ENCODE peak calls at places on chromosomes 7 and 10, in four cellular contexts. F is K562, L is HepG2, O is H1. I is an unnamed sample.

GRCh38 chr7:147510913-147511312 is 1079.7 kb upstream of the C7orf33 start:
- DNase-seq in F (no peak), O (no peak), L (no peak), I (peak; percentile 37)

GRCh38 chr10:351770-352318 is 216.6 kb downstream of the ZMYND11 start:
- DNase-seq in L (no peak), F (no peak), O (no peak), I (no peak)

GRCh38 chr10:48490576-48491345 is 114.1 kb downstream of the ARHGAP22 start:
- DNase-seq in L (no peak), O (peak; percentile 39), F (no peak), I (no peak)

GRCh38 chr10:26451903-26452302 is 13.8 kb downstream of the APBB1IP start:
- DNase-seq in O (no peak), F (no peak), L (no peak), I (no peak)

GRCh38 chr7:81499262-81500116 is 270.4 kb downstream of the HGF start:
- DNase-seq in L (peak; percentile 63), F (no peak), O (no peak), I (peak; percentile 52)

GRCh38 chr7:55100172-55100961 is 81.5 kb downstream of the EGFR start:
- DNase-seq in L (no peak), F (no peak), O (no peak), I (no peak)

GRCh38 chr10:74223755-74224530 is 72.9 kb downstream of the ADK start:
- DNase-seq in F (no peak), O (no peak), L (no peak), I (peak; percentile 64)

GRCh38 chr10:78413294-78414055 is 379.8 kb downstream of the RPS24 start:
- DNase-seq in O (no peak), L (no peak), F (no peak), I (no peak)

GRCh38 chr7:112654322-112655216 is 135.6 kb downstream of the TMEM168 start:
- DNase-seq in F (no peak), O (no peak), L (no peak), I (no peak)

GRCh38 chr10:129192344-129193128 is 274.5 kb upstream of the MGMT start:
- DNase-seq in L (no peak), O (no peak), F (no peak), I (no peak)

GRCh38 chr7:11489280-11489679 is 342.7 kb downstream of the THSD7A start:
- DNase-seq in F (no peak), O (no peak), L (no peak), I (no peak)

GRCh38 chr7:74027124-74027682 is 770 bp upstream of the ELN start:
- DNase-seq in L (no peak), F (no peak), O (no peak), I (no peak)

GRCh38 chr7:50431906-50432305 is 18.2 kb downstream of the FIGNL1 start:
- DNase-seq in L (no peak), F (no peak), O (no peak), I (no peak)

GRCh38 chr7:94656925-94657731 is 1.2 kb upstream of the SGCE start:
- DNase-seq in F (no peak), L (no peak), O (peak; percentile 51), I (no peak)

GRCh38 chr7:7202375-7202720 is 20.0 kb downstream of the C1GALT1 start:
- DNase-seq in O (no peak), L (no peak), F (no peak), I (no peak)

GRCh38 chr10:52217531-52217930 is 96.5 kb upstream of the DKK1 start:
- DNase-seq in O (no peak), F (no peak), L (no peak), I (no peak)

GRCh38 chr7:122217125-122217524 is 73.1 kb upstream of the AASS start:
- DNase-seq in F (no peak), L (peak; percentile 70), O (no peak), I (no peak)

DNA sequence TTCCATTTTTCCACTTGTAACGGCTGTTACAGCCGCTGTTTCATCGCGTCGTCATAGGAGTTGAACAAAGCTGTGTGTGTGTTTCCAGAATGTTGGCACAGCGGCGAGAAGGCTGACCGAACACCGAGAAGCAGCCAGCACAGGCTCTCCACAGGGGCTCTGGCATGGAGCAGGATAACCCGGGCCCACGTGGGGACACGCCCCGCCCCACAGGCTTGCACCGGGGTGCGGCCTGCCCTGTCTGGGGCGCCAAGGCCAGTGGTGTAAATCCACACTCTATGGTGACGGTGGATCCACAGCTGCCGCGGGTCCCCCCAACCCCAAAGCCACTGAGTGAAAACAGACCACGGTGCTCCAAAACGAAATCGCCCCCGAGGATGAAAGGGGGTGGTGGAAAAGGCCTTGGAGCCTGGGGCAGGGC is 448.2 kb downstream of the DNAJB6 start:
- DNase-seq in F (no peak), O (no peak), L (no peak), I (no peak)
- TF ChIP-seq RAD21 in F (no peak), O (no peak), L (no peak), I (no peak)

GRCh38 chr7:78770422-78771410 is 682.8 kb downstream of the MAGI2 start:
- DNase-seq in O (peak; percentile 66), L (no peak), F (no peak), I (no peak)
- TF ChIP-seq RNF2 in O (no peak), L (no peak), F (no peak), I (no peak)

DNA sequence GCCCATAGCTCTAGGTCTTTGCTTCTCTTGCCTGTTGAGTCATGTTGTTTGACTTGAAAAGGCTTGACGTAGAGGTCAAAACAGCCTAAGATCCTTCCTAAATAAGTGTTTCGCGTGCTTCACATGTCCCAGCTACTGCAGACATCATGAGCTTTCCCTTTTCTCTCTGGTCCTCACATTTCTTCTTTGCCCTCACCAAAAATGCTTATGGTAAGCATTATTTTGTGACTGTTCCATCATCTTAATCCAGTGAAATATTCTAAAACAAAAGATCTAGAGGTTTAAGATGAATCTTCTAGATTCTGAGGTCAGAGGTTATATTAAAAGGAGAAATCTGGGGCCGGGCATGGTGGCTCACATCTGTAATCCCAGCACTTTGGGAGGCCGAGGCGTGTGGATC is 8.5 kb upstream of the ACSL5 start:
- DNase-seq in L (no peak), F (no peak), O (no peak), I (no peak)
- TF ChIP-seq KDM1A in L (no peak), F (no peak), O (no peak), I (no peak)

DNA sequence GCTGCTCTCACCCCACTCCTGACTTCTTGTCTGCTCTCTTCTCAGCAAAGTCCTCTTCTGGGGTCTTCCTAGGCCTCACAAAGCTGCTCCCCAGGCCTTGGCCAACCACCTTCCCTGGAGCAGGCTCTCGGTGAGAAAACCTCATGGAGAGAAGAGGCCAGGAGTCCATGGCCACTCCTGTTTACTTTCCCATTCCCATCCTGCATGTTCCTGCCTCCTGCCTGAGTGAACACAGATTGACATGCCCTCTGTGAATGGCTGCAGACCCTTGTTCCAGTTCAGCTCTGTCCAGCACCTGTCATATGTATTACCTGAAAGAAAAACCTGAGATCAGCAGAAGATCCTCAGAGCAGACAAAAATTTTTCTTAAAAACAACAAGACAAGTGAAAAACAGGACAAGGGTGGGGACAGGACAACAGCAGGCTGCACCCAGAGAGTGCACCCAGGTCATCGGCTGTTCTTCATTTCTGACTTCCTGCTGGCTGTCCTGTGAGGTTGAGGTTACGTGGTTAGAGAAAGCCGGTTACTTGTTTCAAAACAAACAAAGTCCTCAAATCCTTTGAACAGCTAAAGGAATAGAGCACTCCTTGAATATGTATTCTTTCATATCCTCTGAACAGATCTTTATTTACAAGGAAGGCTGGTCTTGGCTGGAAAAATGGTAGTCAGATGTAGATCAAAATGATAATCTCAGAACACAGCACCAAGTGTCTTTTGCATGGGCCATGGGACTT is 34.0 kb upstream of the DLD start:
- DNase-seq in F (no peak), O (no peak), L (peak; percentile 67), I (no peak)
- TF ChIP-seq RAD21 in F (no peak), O (no peak), L (peak; percentile 15), I (no peak)

I was measured in A549.